ENCODE peak calls at places on chromosomes 16 and 17, in four cellular contexts. J is thoracic aorta, I is fibroblast of the aortic adventitia, R is endodermal cell. C is an unnamed sample.

GRCh38 chr17:35879748-35880654 is at the start of gene CCL5:
- DNase-seq in J (no peak), I (no peak), R (no peak), C (peak)

GRCh38 chr16:23597003-23597756 is 1.1 kb upstream of the NDUFAB1 start:
- DNase-seq in J (no peak), R (peak), I (no peak), C (no peak)

GRCh38 chr16:78292726-78293380 is 193.4 kb downstream of the WWOX start:
- DNase-seq in R (no peak), I (no peak), J (no peak), C (no peak)

GRCh38 chr16:53518550-53519416 is 15.8 kb upstream of the AKTIP start:
- DNase-seq in J (no peak), I (peak), R (no peak), C (peak)

GRCh38 chr16:66131895-66132294 is 234.6 kb upstream of the CDH5 start:
- DNase-seq in I (peak), J (no peak), R (no peak), C (no peak)

GRCh38 chr17:16945513-16946201 is 26.3 kb downstream of the TNFRSF13B start:
- DNase-seq in I (no peak), R (peak), J (no peak), C (no peak)

GRCh38 chr16:23712976-23713375 is at the start of gene ERN2:
- DNase-seq in J (no peak), R (peak), I (no peak), C (no peak)

GRCh38 chr16:1859650-1860049 is 12.3 kb downstream of the MEIOB start:
- DNase-seq in I (no peak), R (peak), J (no peak), C (no peak)

GRCh38 chr17:40301315-40301714 is 7.7 kb upstream of the RARA start:
- DNase-seq in J (no peak), R (peak), I (no peak), C (no peak)

GRCh38 chr16:22670551-22670970 is 143.4 kb upstream of the HS3ST2 start:
- DNase-seq in J (no peak), R (peak), I (no peak), C (peak)

GRCh38 chr17:79797492-79798295 is 817 bp upstream of the CBX8 start:
- DNase-seq in R (peak), J (no peak), I (no peak), C (no peak)

GRCh38 chr16:58636474-58636873 is 6.8 kb upstream of the CNOT1 start:
- DNase-seq in I (no peak), J (no peak), R (no peak), C (no peak)

GRCh38 chr16:88012360-88012759 is 61.1 kb downstream of the BANP start:
- DNase-seq in R (peak), I (no peak), J (no peak), C (no peak)

GRCh38 chr17:47872651-47873161 is 21.7 kb upstream of the SP6 start:
- DNase-seq in J (no peak), R (peak), I (peak), C (peak)

GRCh38 chr16:19746561-19746960 is 28.5 kb downstream of the IQCK start:
- DNase-seq in J (no peak), R (no peak), I (no peak), C (no peak)

GRCh38 chr17:14815079-14815478 is 450.0 kb downstream of the PMP22 start:
- DNase-seq in R (no peak), I (no peak), J (no peak), C (no peak)

GRCh38 chr16:55499951-55500350 is 8.9 kb upstream of the LPCAT2 start:
- DNase-seq in R (peak), I (peak), J (no peak), C (peak)

C was measured in cardiac fibroblast.